ENCODE peak calls at places on chromosomes 11 and 22, in seven cellular contexts. M is non-pigmented ciliary epithelial cell; G is H9; Z is NCI-H1694 treated with DMSO at 0.1 percent for 48 hours; Y is NCI-H2029; H is CD4-positive, CD25-positive, alpha-beta regulatory T cell; I is Daoy. U is an unnamed sample.

GRCh38 chr11:119049081-119049480 is 7.9 kb downstream of the HYOU1 start:
- DNase-seq in M (no peak), G (no peak), Z (no peak), Y (no peak), H (no peak), I (no peak), U (no peak)

GRCh38 chr11:66880484-66881211 is 23.8 kb downstream of the LRFN4 start:
- DNase-seq in M (no peak), G (peak), Z (peak), Y (peak), H (no peak), I (peak), U (no peak)

GRCh38 chr11:70141490-70142014 is 61.5 kb upstream of the FADD start:
- DNase-seq in M (no peak), G (no peak), Z (no peak), Y (no peak), H (no peak), I (no peak), U (no peak)

GRCh38 chr11:70210051-70210501 is 7.0 kb downstream of the FADD start:
- DNase-seq in M (peak), G (no peak), Z (no peak), Y (no peak), H (no peak), I (peak), U (no peak)

GRCh38 chr11:123065634-123066033 is 3.7 kb upstream of the HSPA8 start:
- DNase-seq in M (no peak), G (no peak), Z (no peak), Y (no peak), H (no peak), I (no peak), U (no peak)

GRCh38 chr11:86014221-86014620 is 54.7 kb downstream of the PICALM start:
- DNase-seq in M (no peak), G (no peak), Z (no peak), Y (no peak), H (no peak), I (no peak), U (no peak)

GRCh38 chr22:39149915-39150847 is 2.3 kb downstream of the CBX7 start:
- DNase-seq in M (no peak), G (peak), Z (no peak), Y (no peak), H (no peak), I (no peak), U (no peak)

GRCh38 chr11:27229511-27230174 is 133.4 kb downstream of the CCDC34 start:
- DNase-seq in M (no peak), G (no peak), Z (no peak), Y (no peak), H (no peak), I (no peak), U (no peak)

GRCh38 chr11:19951558-19952083 is 208.7 kb downstream of the DBX1 start:
- DNase-seq in M (no peak), G (no peak), Z (peak), Y (peak), H (no peak), I (peak), U (peak)